ENCODE peak calls at places on chromosomes 4 and X, in four cellular contexts. One of them, this sample, is unnamed.

GRCh38 chrX:45715787-45716186 is 515.1 kb upstream of the DIPK2B start:
- DNase-seq in effector CD4-positive, alpha-beta T cell: no peak
- DNase-seq in effector memory CD4-positive, alpha-beta T cell: no peak
- DNase-seq in stomach: no peak
- DNase-seq in this sample: no peak

GRCh38 chrX:63657821-63658220 is 127.2 kb downstream of the ARHGEF9 start:
- DNase-seq in effector CD4-positive, alpha-beta T cell: no peak
- DNase-seq in effector memory CD4-positive, alpha-beta T cell: no peak
- DNase-seq in stomach: no peak
- DNase-seq in this sample: no peak

GRCh38 chr4:7224001-7224400 is 31.7 kb downstream of the SORCS2 start:
- DNase-seq in effector CD4-positive, alpha-beta T cell: no peak
- DNase-seq in effector memory CD4-positive, alpha-beta T cell: no peak
- DNase-seq in stomach: no peak
- DNase-seq in this sample: no peak

GRCh38 chr4:188428935-188429334 is 289.7 kb downstream of the TRIML1 start:
- DNase-seq in effector CD4-positive, alpha-beta T cell: no peak
- DNase-seq in effector memory CD4-positive, alpha-beta T cell: no peak
- DNase-seq in stomach: no peak
- DNase-seq in this sample: peak

GRCh38 chr4:8269535-8270417 is at the start of gene HTRA3:
- DNase-seq in effector CD4-positive, alpha-beta T cell: no peak
- DNase-seq in effector memory CD4-positive, alpha-beta T cell: no peak
- DNase-seq in stomach: peak
- DNase-seq in this sample: no peak

GRCh38 chrX:138897621-138898492 is 186.3 kb upstream of the FGF13 start:
- DNase-seq in effector CD4-positive, alpha-beta T cell: no peak
- DNase-seq in effector memory CD4-positive, alpha-beta T cell: no peak
- DNase-seq in stomach: no peak
- DNase-seq in this sample: no peak

GRCh38 chr4:186845137-186845842 is 121.6 kb upstream of the FAT1 start:
- DNase-seq in effector CD4-positive, alpha-beta T cell: no peak
- DNase-seq in effector memory CD4-positive, alpha-beta T cell: no peak
- DNase-seq in stomach: no peak
- DNase-seq in this sample: no peak

GRCh38 chr4:33512397-33512796 is 2731.9 kb downstream of the ARAP2 start:
- DNase-seq in effector CD4-positive, alpha-beta T cell: no peak
- DNase-seq in effector memory CD4-positive, alpha-beta T cell: no peak
- DNase-seq in stomach: no peak
- DNase-seq in this sample: no peak

GRCh38 chr4:54215379-54216072 is 13.6 kb upstream of the PDGFRA start:
- DNase-seq in effector CD4-positive, alpha-beta T cell: no peak
- DNase-seq in effector memory CD4-positive, alpha-beta T cell: no peak
- DNase-seq in stomach: no peak
- DNase-seq in this sample: no peak

GRCh38 chr4:56468097-56468422 is 643 bp downstream of the SRP72 start:
- DNase-seq in effector CD4-positive, alpha-beta T cell: no peak
- DNase-seq in effector memory CD4-positive, alpha-beta T cell: no peak
- DNase-seq in stomach: peak
- DNase-seq in this sample: peak

GRCh38 chr4:14928035-14928434 is 74.2 kb upstream of the CPEB2 start:
- DNase-seq in effector CD4-positive, alpha-beta T cell: no peak
- DNase-seq in effector memory CD4-positive, alpha-beta T cell: no peak
- DNase-seq in stomach: no peak
- DNase-seq in this sample: no peak

GRCh38 chr4:56530269-56531148 is 24.9 kb downstream of the ARL9 start:
- DNase-seq in effector CD4-positive, alpha-beta T cell: peak
- DNase-seq in effector memory CD4-positive, alpha-beta T cell: peak
- DNase-seq in stomach: peak
- DNase-seq in this sample: peak

This sample was measured in pancreas.